ENCODE peak calls at places on chromosomes 11 and 22, in six cellular contexts. One of them, this sample, is unnamed.
A peak's percentile ranks its signal among the peaks of the same experiment; 100 is the strongest.

GRCh38 chr22:42275176-42275575 is 4.7 kb upstream of the TCF20 start:
- DNase-seq in mucosa of descending colon: no peak
- DNase-seq in right cardiac atrium: no peak
- DNase-seq in naive thymus-derived CD4-positive, alpha-beta T cell: no peak
- DNase-seq in left ventricle myocardium inferior: no peak
- DNase-seq in BE2C: no peak
- DNase-seq in this sample: no peak

GRCh38 chr11:118908931-118909618 is 16.7 kb downstream of the BCL9L start:
- DNase-seq in left ventricle myocardium inferior: peak; percentile 89
- DNase-seq in naive thymus-derived CD4-positive, alpha-beta T cell: peak; percentile 56
- DNase-seq in mucosa of descending colon: peak; percentile 73
- DNase-seq in right cardiac atrium: peak; percentile 78
- DNase-seq in BE2C: peak; percentile 96
- DNase-seq in this sample: peak; percentile 83

GRCh38 chr11:65242389-65242788 is 19.4 kb upstream of the POLA2 start:
- DNase-seq in right cardiac atrium: no peak
- DNase-seq in left ventricle myocardium inferior: no peak
- DNase-seq in BE2C: no peak
- DNase-seq in naive thymus-derived CD4-positive, alpha-beta T cell: no peak
- DNase-seq in mucosa of descending colon: no peak
- DNase-seq in this sample: no peak

GRCh38 chr11:19570889-19571288 is 141.7 kb upstream of the NAV2 start:
- DNase-seq in BE2C: no peak
- DNase-seq in right cardiac atrium: no peak
- DNase-seq in mucosa of descending colon: no peak
- DNase-seq in left ventricle myocardium inferior: no peak
- DNase-seq in naive thymus-derived CD4-positive, alpha-beta T cell: no peak
- DNase-seq in this sample: no peak

GRCh38 chr11:58334708-58335107 is 24.2 kb downstream of the OR5B17 start:
- DNase-seq in left ventricle myocardium inferior: no peak
- DNase-seq in naive thymus-derived CD4-positive, alpha-beta T cell: no peak
- DNase-seq in BE2C: no peak
- DNase-seq in mucosa of descending colon: no peak
- DNase-seq in right cardiac atrium: no peak
- DNase-seq in this sample: no peak

GRCh38 chr22:46027219-46028068 is 50.5 kb upstream of the WNT7B start:
- DNase-seq in right cardiac atrium: peak; percentile 77
- DNase-seq in mucosa of descending colon: peak; percentile 81
- DNase-seq in BE2C: no peak
- DNase-seq in left ventricle myocardium inferior: peak; percentile 74
- DNase-seq in naive thymus-derived CD4-positive, alpha-beta T cell: no peak
- DNase-seq in this sample: peak; percentile 46

GRCh38 chr11:45094958-45095690 is 51.3 kb upstream of the PRDM11 start:
- DNase-seq in naive thymus-derived CD4-positive, alpha-beta T cell: no peak
- DNase-seq in mucosa of descending colon: no peak
- DNase-seq in left ventricle myocardium inferior: no peak
- DNase-seq in BE2C: no peak
- DNase-seq in right cardiac atrium: no peak
- DNase-seq in this sample: no peak

GRCh38 chr11:64237484-64237951 is 3.1 kb downstream of the VEGFB start:
- DNase-seq in naive thymus-derived CD4-positive, alpha-beta T cell: no peak
- DNase-seq in right cardiac atrium: no peak
- DNase-seq in BE2C: no peak
- DNase-seq in left ventricle myocardium inferior: no peak
- DNase-seq in mucosa of descending colon: peak; percentile 92
- DNase-seq in this sample: no peak

GRCh38 chr11:1231396-1232327 is 8.8 kb downstream of the MUC5B start:
- DNase-seq in naive thymus-derived CD4-positive, alpha-beta T cell: no peak
- DNase-seq in right cardiac atrium: peak; percentile 10
- DNase-seq in left ventricle myocardium inferior: no peak
- DNase-seq in mucosa of descending colon: peak; percentile 66
- DNase-seq in BE2C: peak; percentile 9
- DNase-seq in this sample: no peak

GRCh38 chr22:19062909-19063308 is 59.3 kb downstream of the DGCR2 start:
- DNase-seq in naive thymus-derived CD4-positive, alpha-beta T cell: no peak
- DNase-seq in BE2C: no peak
- DNase-seq in mucosa of descending colon: no peak
- DNase-seq in right cardiac atrium: no peak
- DNase-seq in left ventricle myocardium inferior: no peak
- DNase-seq in this sample: no peak

GRCh38 chr22:28741758-28742561 is at the start of the genes CHEK2 and HSCB:
- DNase-seq in mucosa of descending colon: peak; percentile 99
- DNase-seq in left ventricle myocardium inferior: peak; percentile 99
- DNase-seq in BE2C: peak; percentile 99
- DNase-seq in naive thymus-derived CD4-positive, alpha-beta T cell: peak; percentile 97
- DNase-seq in right cardiac atrium: peak; percentile 99
- DNase-seq in this sample: peak; percentile 99
- H3K4me1 ChIP-seq in mucosa of descending colon: peaks cover 18% of the 10 kb centered on the region
- H3K4me1 ChIP-seq in left ventricle myocardium inferior: peaks cover 22% of the 10 kb centered on the region
- H3K4me1 ChIP-seq in BE2C: no peaks in the 10 kb centered on the region
- H3K4me1 ChIP-seq in naive thymus-derived CD4-positive, alpha-beta T cell: peaks cover 9% of the 10 kb centered on the region
- H3K4me1 ChIP-seq in right cardiac atrium: peaks cover 5% of the 10 kb centered on the region
- H3K4me1 ChIP-seq in this sample: peaks cover 14% of the 10 kb centered on the region

GRCh38 chr22:50246242-50247175 is 1.7 kb upstream of the TUBGCP6 start:
- DNase-seq in right cardiac atrium: no peak
- DNase-seq in BE2C: no peak
- DNase-seq in naive thymus-derived CD4-positive, alpha-beta T cell: no peak
- DNase-seq in left ventricle myocardium inferior: no peak
- DNase-seq in mucosa of descending colon: peak; percentile 56
- DNase-seq in this sample: no peak
- H3K4me1 ChIP-seq in right cardiac atrium: peaks cover 5% of the 10 kb centered on the region
- H3K4me1 ChIP-seq in BE2C: peaks cover 17% of the 10 kb centered on the region
- H3K4me1 ChIP-seq in naive thymus-derived CD4-positive, alpha-beta T cell: peaks cover 63% of the 10 kb centered on the region
- H3K4me1 ChIP-seq in left ventricle myocardium inferior: peaks cover 79% of the 10 kb centered on the region
- H3K4me1 ChIP-seq in mucosa of descending colon: peaks cover 59% of the 10 kb centered on the region
- H3K4me1 ChIP-seq in this sample: peaks cover 39% of the 10 kb centered on the region

GRCh38 chr22:48101704-48102103 is 1339.3 kb downstream of the TBC1D22A start:
- DNase-seq in mucosa of descending colon: no peak
- DNase-seq in right cardiac atrium: no peak
- DNase-seq in naive thymus-derived CD4-positive, alpha-beta T cell: no peak
- DNase-seq in BE2C: no peak
- DNase-seq in left ventricle myocardium inferior: no peak
- DNase-seq in this sample: no peak
- H3K4me1 ChIP-seq in mucosa of descending colon: no peaks in the 10 kb centered on the region
- H3K4me1 ChIP-seq in right cardiac atrium: no peaks in the 10 kb centered on the region
- H3K4me1 ChIP-seq in naive thymus-derived CD4-positive, alpha-beta T cell: peaks cover 10% of the 10 kb centered on the region
- H3K4me1 ChIP-seq in BE2C: no peaks in the 10 kb centered on the region
- H3K4me1 ChIP-seq in left ventricle myocardium inferior: no peaks in the 10 kb centered on the region
- H3K4me1 ChIP-seq in this sample: no peaks in the 10 kb centered on the region

DNA sequence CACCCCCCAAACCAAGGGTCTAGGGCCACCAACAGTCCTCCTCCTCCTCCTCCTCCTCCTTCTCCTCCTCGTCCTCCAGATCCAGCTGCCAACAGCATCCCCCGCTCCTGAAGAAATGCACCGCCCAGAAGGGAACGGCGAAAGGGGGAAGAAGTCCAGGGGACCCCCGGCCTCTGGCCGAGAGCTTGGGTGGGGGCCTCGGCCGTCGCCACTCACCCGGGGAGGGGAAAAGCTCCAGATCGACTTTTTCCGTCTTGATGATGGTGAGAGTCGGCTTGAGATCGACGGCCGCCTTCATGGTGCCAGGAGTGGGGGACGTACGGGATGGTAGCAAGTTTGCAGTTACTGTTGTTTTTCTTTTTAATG is 65.7 kb downstream of the ETS1 start:
- DNase-seq in mucosa of descending colon: peak; percentile 62
- DNase-seq in BE2C: no peak
- DNase-seq in right cardiac atrium: peak; percentile 31
- DNase-seq in left ventricle myocardium inferior: no peak
- DNase-seq in naive thymus-derived CD4-positive, alpha-beta T cell: no peak
- DNase-seq in this sample: peak; percentile 23
- H3K4me1 ChIP-seq in mucosa of descending colon: peaks cover 26% of the 10 kb centered on the region
- H3K4me1 ChIP-seq in BE2C: peaks cover 6% of the 10 kb centered on the region
- H3K4me1 ChIP-seq in right cardiac atrium: no peaks in the 10 kb centered on the region
- H3K4me1 ChIP-seq in left ventricle myocardium inferior: peaks cover 89% of the 10 kb centered on the region
- H3K4me1 ChIP-seq in naive thymus-derived CD4-positive, alpha-beta T cell: peaks cover 30% of the 10 kb centered on the region
- H3K4me1 ChIP-seq in this sample: peaks cover 36% of the 10 kb centered on the region

GRCh38 chr11:66337103-66337899 is 1.1 kb upstream of the RIN1 start:
- DNase-seq in right cardiac atrium: peak; percentile 15
- DNase-seq in BE2C: no peak
- DNase-seq in naive thymus-derived CD4-positive, alpha-beta T cell: no peak
- DNase-seq in mucosa of descending colon: peak; percentile 53
- DNase-seq in left ventricle myocardium inferior: no peak
- DNase-seq in this sample: no peak

GRCh38 chr11:66340596-66341501 is 4.1 kb downstream of the BRMS1 start:
- DNase-seq in mucosa of descending colon: peak; percentile 39
- DNase-seq in BE2C: no peak
- DNase-seq in left ventricle myocardium inferior: no peak
- DNase-seq in naive thymus-derived CD4-positive, alpha-beta T cell: no peak
- DNase-seq in right cardiac atrium: peak; percentile 10
- DNase-seq in this sample: no peak

GRCh38 chr11:66338276-66339162 is 2.3 kb upstream of the RIN1 start:
- DNase-seq in BE2C: no peak
- DNase-seq in left ventricle myocardium inferior: no peak
- DNase-seq in right cardiac atrium: peak; percentile 15
- DNase-seq in mucosa of descending colon: peak; percentile 48
- DNase-seq in naive thymus-derived CD4-positive, alpha-beta T cell: no peak
- DNase-seq in this sample: no peak

GRCh38 chr11:66339686-66340483 is 3.7 kb upstream of the RIN1 start:
- DNase-seq in naive thymus-derived CD4-positive, alpha-beta T cell: no peak
- DNase-seq in left ventricle myocardium inferior: no peak
- DNase-seq in right cardiac atrium: peak; percentile 7
- DNase-seq in BE2C: no peak
- DNase-seq in mucosa of descending colon: peak; percentile 38
- DNase-seq in this sample: no peak

GRCh38 chr11:66339163-66339675 is 3.0 kb upstream of the RIN1 start:
- DNase-seq in left ventricle myocardium inferior: no peak
- DNase-seq in mucosa of descending colon: peak; percentile 25
- DNase-seq in BE2C: no peak
- DNase-seq in naive thymus-derived CD4-positive, alpha-beta T cell: no peak
- DNase-seq in right cardiac atrium: peak; percentile 6
- DNase-seq in this sample: no peak
- H3K4me1 ChIP-seq in left ventricle myocardium inferior: peaks cover 42% of the 10 kb centered on the region
- H3K4me1 ChIP-seq in mucosa of descending colon: peaks cover 28% of the 10 kb centered on the region
- H3K4me1 ChIP-seq in BE2C: peaks cover 19% of the 10 kb centered on the region
- H3K4me1 ChIP-seq in naive thymus-derived CD4-positive, alpha-beta T cell: peaks cover 25% of the 10 kb centered on the region
- H3K4me1 ChIP-seq in right cardiac atrium: peaks cover 3% of the 10 kb centered on the region
- H3K4me1 ChIP-seq in this sample: peaks cover 16% of the 10 kb centered on the region

GRCh38 chr22:40178417-40179409 is 988 bp downstream of the TNRC6B start:
- DNase-seq in mucosa of descending colon: peak; percentile 56
- DNase-seq in left ventricle myocardium inferior: peak; percentile 28
- DNase-seq in naive thymus-derived CD4-positive, alpha-beta T cell: peak; percentile 40
- DNase-seq in BE2C: peak; percentile 46
- DNase-seq in right cardiac atrium: no peak
- DNase-seq in this sample: peak; percentile 43
- H3K4me1 ChIP-seq in mucosa of descending colon: peaks cover 59% of the 10 kb centered on the region
- H3K4me1 ChIP-seq in left ventricle myocardium inferior: peaks cover 85% of the 10 kb centered on the region
- H3K4me1 ChIP-seq in naive thymus-derived CD4-positive, alpha-beta T cell: peaks cover 52% of the 10 kb centered on the region
- H3K4me1 ChIP-seq in BE2C: peaks cover 29% of the 10 kb centered on the region
- H3K4me1 ChIP-seq in right cardiac atrium: peaks cover 11% of the 10 kb centered on the region
- H3K4me1 ChIP-seq in this sample: peaks cover 45% of the 10 kb centered on the region

GRCh38 chr22:30425616-30426394 is at the start of gene MTFP1:
- DNase-seq in mucosa of descending colon: peak; percentile 75
- DNase-seq in BE2C: peak; percentile 83
- DNase-seq in left ventricle myocardium inferior: peak; percentile 53
- DNase-seq in right cardiac atrium: peak; percentile 68
- DNase-seq in naive thymus-derived CD4-positive, alpha-beta T cell: peak; percentile 37
- DNase-seq in this sample: peak; percentile 74
- H3K4me1 ChIP-seq in mucosa of descending colon: peaks cover 39% of the 10 kb centered on the region
- H3K4me1 ChIP-seq in BE2C: peaks cover 17% of the 10 kb centered on the region
- H3K4me1 ChIP-seq in left ventricle myocardium inferior: peaks cover 50% of the 10 kb centered on the region
- H3K4me1 ChIP-seq in right cardiac atrium: peaks cover 6% of the 10 kb centered on the region
- H3K4me1 ChIP-seq in naive thymus-derived CD4-positive, alpha-beta T cell: peaks cover 28% of the 10 kb centered on the region
- H3K4me1 ChIP-seq in this sample: peaks cover 42% of the 10 kb centered on the region

DNA sequence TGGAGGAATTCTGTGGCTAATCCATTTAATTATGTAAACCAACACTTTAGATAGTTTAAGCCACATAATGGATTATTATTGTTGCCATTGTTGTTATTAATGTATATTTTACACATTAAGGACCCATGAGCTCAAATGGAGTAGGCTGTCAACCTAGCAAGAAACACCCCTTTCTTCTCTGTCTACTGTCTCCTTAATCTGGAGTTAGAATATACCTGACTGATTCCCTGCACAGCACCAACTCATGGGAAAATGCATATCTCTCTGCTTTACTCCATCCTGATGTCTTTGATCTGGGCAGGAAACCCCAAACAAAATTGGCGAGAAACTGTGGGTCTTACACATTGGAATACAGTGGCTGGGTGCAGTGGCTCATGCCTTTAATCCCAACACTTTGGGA is 24.0 kb upstream of the ME3 start:
- DNase-seq in BE2C: no peak
- DNase-seq in right cardiac atrium: no peak
- DNase-seq in left ventricle myocardium inferior: no peak
- DNase-seq in mucosa of descending colon: no peak
- DNase-seq in naive thymus-derived CD4-positive, alpha-beta T cell: no peak
- DNase-seq in this sample: no peak
- H3K4me1 ChIP-seq in BE2C: no peaks in the 10 kb centered on the region
- H3K4me1 ChIP-seq in right cardiac atrium: no peaks in the 10 kb centered on the region
- H3K4me1 ChIP-seq in left ventricle myocardium inferior: peaks cover 12% of the 10 kb centered on the region
- H3K4me1 ChIP-seq in mucosa of descending colon: no peaks in the 10 kb centered on the region
- H3K4me1 ChIP-seq in naive thymus-derived CD4-positive, alpha-beta T cell: no peaks in the 10 kb centered on the region
- H3K4me1 ChIP-seq in this sample: no peaks in the 10 kb centered on the region

DNA sequence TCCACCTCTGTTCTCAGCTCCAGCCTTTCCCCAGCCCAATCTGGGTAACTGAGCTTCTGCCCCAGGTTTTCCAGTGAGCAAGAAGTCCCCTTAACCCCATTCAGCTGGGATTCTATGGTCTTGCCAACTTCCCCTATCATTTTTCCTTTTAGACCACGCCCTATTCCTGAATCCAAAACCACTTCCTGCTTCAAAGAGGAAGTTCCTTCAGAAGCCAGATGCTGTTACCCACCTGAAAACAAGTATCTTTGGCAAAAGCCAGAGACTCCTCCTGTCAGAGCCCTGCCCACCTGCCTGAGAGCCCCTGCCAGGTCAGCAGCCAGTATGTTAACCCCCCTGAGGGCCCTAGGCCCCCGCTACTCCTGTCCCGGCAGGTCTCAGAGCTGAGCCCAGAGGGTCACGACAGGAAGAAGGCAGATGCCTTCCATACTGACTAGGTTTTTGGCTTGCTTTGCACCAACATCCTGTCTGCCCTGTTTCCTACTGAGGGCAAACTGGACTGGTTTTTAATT is 20.3 kb upstream of the MICAL2 start:
- DNase-seq in mucosa of descending colon: peak; percentile 65
- DNase-seq in right cardiac atrium: peak; percentile 34
- DNase-seq in left ventricle myocardium inferior: no peak
- DNase-seq in naive thymus-derived CD4-positive, alpha-beta T cell: no peak
- DNase-seq in BE2C: no peak
- DNase-seq in this sample: no peak
- H3K4me1 ChIP-seq in mucosa of descending colon: peaks cover 77% of the 10 kb centered on the region
- H3K4me1 ChIP-seq in right cardiac atrium: peaks cover 24% of the 10 kb centered on the region
- H3K4me1 ChIP-seq in left ventricle myocardium inferior: peaks cover 85% of the 10 kb centered on the region
- H3K4me1 ChIP-seq in naive thymus-derived CD4-positive, alpha-beta T cell: peaks cover 33% of the 10 kb centered on the region
- H3K4me1 ChIP-seq in BE2C: no peaks in the 10 kb centered on the region
- H3K4me1 ChIP-seq in this sample: peaks cover 64% of the 10 kb centered on the region

This sample was measured in thyroid gland.